ENCODE peak calls at places on chromosomes 3 and 15, in five cellular contexts. X is neural crest cell, Z is fibroblast of pulmonary artery, J is IMR-90, I is endothelial cell. T is an unnamed sample.

GRCh38 chr15:78739996-78740903 is 71.0 kb downstream of the ADAMTS7 start:
- DNase-seq in J (peak; percentile 23), Z (peak; percentile 57), I (peak; percentile 83), X (peak; percentile 57), T (peak; percentile 87)

GRCh38 chr3:39577541-39577940 is 110.1 kb downstream of the MOBP start:
- DNase-seq in I (no peak), Z (no peak), X (no peak), J (no peak), T (no peak)

GRCh38 chr3:146342971-146343370 is 92.1 kb upstream of the PLSCR4 start:
- DNase-seq in J (peak; percentile 54), Z (peak; percentile 34), X (no peak), I (no peak), T (no peak)

GRCh38 chr3:44870375-44871061 is 3.9 kb upstream of the TGM4 start:
- DNase-seq in J (no peak), X (no peak), I (no peak), Z (no peak), T (no peak)

GRCh38 chr15:70271422-70272088 is 173.8 kb upstream of the TLE3 start:
- DNase-seq in I (no peak), Z (peak; percentile 97), J (peak; percentile 95), X (no peak), T (peak; percentile 31)

GRCh38 chr15:36177590-36178281 is 401.7 kb upstream of the CDIN1 start:
- DNase-seq in Z (no peak), I (no peak), X (no peak), J (peak; percentile 43), T (no peak)

GRCh38 chr3:196186661-196187573 is 24.3 kb downstream of the ZDHHC19 start:
- DNase-seq in J (peak; percentile 22), I (no peak), Z (no peak), X (peak; percentile 45), T (no peak)

GRCh38 chr3:143203848-143204247 is 84.3 kb downstream of the CHST2 start:
- DNase-seq in J (peak; percentile 65), I (no peak), X (no peak), Z (peak; percentile 11), T (no peak)

GRCh38 chr3:11548721-11549131 is 95.0 kb downstream of the VGLL4 start:
- DNase-seq in Z (peak; percentile 76), I (no peak), J (peak; percentile 73), X (no peak), T (no peak)

GRCh38 chr3:86991840-86992430 is 986 bp upstream of the VGLL3 start:
- DNase-seq in Z (no peak), X (no peak), J (peak; percentile 60), I (no peak), T (no peak)

GRCh38 chr3:179421500-179421899 is 29.8 kb downstream of the GNB4 start:
- DNase-seq in J (peak; percentile 41), X (no peak), I (no peak), Z (peak; percentile 69), T (peak; percentile 11)

GRCh38 chr3:38141173-38141951 is 2.9 kb downstream of the MYD88 start:
- DNase-seq in I (no peak), X (no peak), J (no peak), Z (no peak), T (no peak)

GRCh38 chr3:52454235-52454937 is 545 bp upstream of the TNNC1 start:
- DNase-seq in X (no peak), Z (no peak), I (no peak), J (no peak), T (no peak)

GRCh38 chr3:154904328-154904727 is 175.8 kb upstream of the MME start:
- DNase-seq in Z (peak; percentile 55), X (no peak), I (no peak), J (peak; percentile 54), T (no peak)

GRCh38 chr15:75425966-75426500 is 25.5 kb downstream of the SIN3A start:
- DNase-seq in X (no peak), Z (no peak), I (no peak), J (no peak), T (peak; percentile 29)

GRCh38 chr3:123766195-123767019 is 117.7 kb downstream of the MYLK start:
- DNase-seq in X (no peak), Z (no peak), I (no peak), J (no peak), T (no peak)

DNA sequence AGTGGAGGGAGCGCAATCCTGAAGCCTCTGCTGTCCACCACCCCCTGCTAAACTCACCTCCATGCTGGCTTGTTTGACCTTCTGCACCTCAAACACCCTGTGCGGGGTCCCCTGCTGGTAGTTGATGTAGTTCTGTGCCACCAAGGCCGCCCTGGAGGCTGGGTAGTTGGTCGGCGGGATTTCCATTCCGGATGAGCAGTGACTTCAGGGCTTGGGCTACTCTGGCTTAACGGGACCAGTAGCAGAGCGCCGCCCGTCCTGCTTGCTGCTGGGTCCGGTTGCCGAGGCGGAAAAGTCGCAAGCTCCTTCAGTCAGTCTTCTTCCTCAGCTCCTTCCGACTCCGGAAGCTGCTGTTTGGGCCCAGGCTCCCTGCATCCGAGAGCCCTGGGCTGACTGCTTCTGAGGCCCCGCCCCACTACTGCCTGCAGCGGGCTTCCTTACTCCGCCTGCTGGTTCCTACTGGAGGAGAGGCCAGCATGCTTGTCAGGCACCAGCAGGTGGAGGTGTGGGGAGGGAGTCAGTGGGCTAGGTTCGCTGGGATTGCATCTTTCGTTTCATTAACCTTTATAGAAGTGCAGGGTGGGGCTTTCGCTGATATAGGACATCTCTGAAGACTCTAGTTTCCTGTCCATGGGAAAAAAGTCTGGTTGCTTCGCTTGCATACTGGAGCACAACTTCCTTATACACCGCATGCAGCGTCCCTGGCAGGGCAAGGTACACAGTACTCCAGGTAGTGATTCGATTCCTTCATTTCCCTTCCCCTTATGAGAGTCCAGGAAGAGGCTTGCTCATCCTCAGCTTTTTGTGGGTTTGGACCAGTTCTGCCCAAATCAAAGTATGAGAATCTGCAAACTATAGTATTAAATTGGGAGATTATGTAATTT is at the start of gene LXN:
- DNase-seq in Z (peak; percentile 81), X (peak; percentile 61), J (peak; percentile 87), I (peak; percentile 89), T (peak; percentile 75)
- TF ChIP-seq CTCF in Z (peak; percentile 85), X (peak; percentile 69), J (peak; percentile 95), I (peak; percentile 55), T (peak; percentile 53)

DNA sequence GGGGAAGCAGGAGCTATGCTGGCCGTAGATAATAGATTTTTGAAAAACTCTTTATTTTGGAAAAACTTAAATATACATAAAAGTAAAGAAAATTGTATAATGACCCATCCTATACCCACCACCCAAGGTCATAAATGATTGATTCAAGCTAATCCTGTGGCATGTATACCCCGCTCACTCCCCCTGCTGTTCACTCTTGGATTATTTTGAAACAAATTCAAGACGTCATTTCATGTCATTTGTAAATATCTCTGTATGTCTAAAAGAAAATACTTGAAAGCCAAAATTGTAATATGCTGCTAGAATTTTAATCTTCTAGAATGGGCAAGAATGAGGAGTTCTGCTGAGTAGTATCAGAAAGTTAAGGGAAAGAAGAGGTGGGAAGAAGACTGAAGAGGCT is 241.7 kb downstream of the FEZF2 start:
- DNase-seq in J (peak; percentile 11), X (no peak), I (no peak), Z (peak; percentile 50), T (no peak)
- TF ChIP-seq CTCF in J (peak; percentile 38), X (peak; percentile 65), I (peak; percentile 41), Z (peak; percentile 53), T (peak; percentile 14)

GRCh38 chr3:14368146-14368545 is 34.3 kb upstream of the SLC6A6 start:
- DNase-seq in I (no peak), Z (no peak), J (no peak), X (no peak), T (no peak)

GRCh38 chr3:14368885-14369284 is 33.5 kb upstream of the SLC6A6 start:
- DNase-seq in X (no peak), I (no peak), J (no peak), Z (no peak), T (no peak)

GRCh38 chr3:14371573-14372474 is 30.6 kb upstream of the SLC6A6 start:
- DNase-seq in I (no peak), J (peak; percentile 31), Z (peak; percentile 39), X (no peak), T (no peak)

GRCh38 chr3:14370719-14371572 is 31.5 kb upstream of the SLC6A6 start:
- DNase-seq in J (no peak), X (no peak), Z (no peak), I (no peak), T (no peak)

GRCh38 chr3:14369675-14370669 is 32.4 kb upstream of the SLC6A6 start:
- DNase-seq in X (no peak), I (peak; percentile 21), Z (no peak), J (no peak), T (peak; percentile 92)
- TF ChIP-seq CTCF in X (no peak), I (no peak), Z (no peak), J (no peak), T (peak; percentile 69)

GRCh38 chr3:105686324-105686897 is 182.4 kb downstream of the CBLB start:
- DNase-seq in X (no peak), Z (peak; percentile 62), I (no peak), J (peak; percentile 54), T (no peak)
- TF ChIP-seq CTCF in X (peak; percentile 84), Z (peak; percentile 80), I (peak; percentile 84), J (peak; percentile 83), T (peak; percentile 35)

GRCh38 chr15:98842973-98843285 is 164.7 kb downstream of the PGPEP1L start:
- DNase-seq in J (no peak), X (no peak), Z (no peak), I (no peak), T (no peak)
- TF ChIP-seq CTCF in J (no peak), X (no peak), Z (no peak), I (no peak), T (no peak)

DNA sequence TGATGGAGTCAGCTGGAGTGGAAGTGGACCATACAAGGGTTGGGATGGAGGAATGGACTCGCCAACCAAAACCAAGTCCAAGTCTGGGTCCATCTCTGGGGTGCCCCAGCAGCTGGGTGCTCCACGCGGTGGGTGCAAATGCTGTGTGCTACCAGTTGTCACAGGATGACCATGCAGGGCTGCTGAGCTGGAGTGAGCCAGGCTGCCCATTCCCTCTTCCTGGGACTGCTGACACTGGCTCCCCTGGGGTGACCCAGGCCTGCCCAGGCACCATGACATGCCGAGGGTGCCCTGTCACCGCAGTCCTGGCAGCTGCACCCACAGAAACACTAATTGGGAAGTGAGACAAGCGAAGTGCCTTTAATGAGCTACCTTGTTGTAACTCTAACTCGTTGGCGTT is 140.2 kb downstream of the TPRA1 start:
- DNase-seq in X (no peak), I (no peak), J (no peak), Z (no peak), T (no peak)
- TF ChIP-seq CTCF in X (no peak), I (no peak), J (no peak), Z (no peak), T (no peak)

DNA sequence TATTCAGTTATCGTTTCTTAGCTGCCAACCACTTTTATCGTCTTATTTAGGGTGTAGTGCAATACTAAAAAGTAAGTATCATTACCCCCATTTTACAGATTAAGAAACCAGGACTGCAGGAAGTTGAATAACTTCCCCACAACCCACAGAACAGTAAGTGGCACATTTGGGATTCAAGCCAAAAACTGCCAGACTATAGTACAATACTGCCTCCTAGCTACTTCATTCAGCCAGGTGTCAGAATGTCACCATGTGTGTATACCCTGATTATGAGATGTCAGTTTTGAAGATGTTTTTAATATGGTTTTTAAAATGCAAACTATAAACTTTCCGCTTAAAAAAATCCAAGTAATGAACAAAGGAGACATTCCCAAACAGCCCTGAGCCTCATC is 74.2 kb upstream of the PROK2 start:
- DNase-seq in I (no peak), J (no peak), X (no peak), Z (peak; percentile 23), T (no peak)
- TF ChIP-seq CTCF in I (no peak), J (peak; percentile 11), X (peak; percentile 60), Z (no peak), T (peak; percentile 64)

T was measured in WERI-Rb-1.